ENCODE peak calls at places on chromosomes 6 and 20, in nine cellular contexts. M is hepatic stellate cell; Q is sigmoid colon; G is Calu3; B is HCEC 1CT; U is AG09319; E is natural killer cell; L is germinal center; N is stimulated activated CD8-positive, alpha-beta memory T cell treated with anti-CD3 and anti-CD28 coated beads, Interleukin-15, amount 100 ng/mL, for 24 hours. S is an unnamed sample.

GRCh38 chr6:2536451-2536850 is 214.3 kb downstream of the MYLK4 start:
- DNase-seq in E (no peak), G (no peak), M (no peak), N (no peak), L (no peak), U (no peak), B (no peak), Q (no peak), S (no peak)

GRCh38 chr6:168090064-168090690 is 11.2 kb upstream of the FRMD1 start:
- DNase-seq in B (no peak), U (no peak), L (no peak), M (no peak), E (no peak), Q (no peak), G (no peak), N (no peak), S (no peak)

GRCh38 chr6:111792241-111792640 is 81.0 kb downstream of the FYN start:
- DNase-seq in M (no peak), N (no peak), Q (no peak), E (no peak), U (no peak), B (no peak), G (no peak), L (no peak), S (no peak)

GRCh38 chr20:62595491-62595890 is 46.8 kb upstream of the SLCO4A1 start:
- DNase-seq in G (peak), N (no peak), L (no peak), E (no peak), Q (no peak), U (no peak), B (peak), M (peak), S (peak)

GRCh38 chr20:18639501-18639979 is 51.7 kb downstream of the DTD1 start:
- DNase-seq in B (no peak), N (no peak), G (no peak), U (no peak), M (no peak), Q (peak), E (no peak), L (no peak), S (no peak)

GRCh38 chr6:70651326-70651905 is 16.3 kb upstream of the SMAP1 start:
- DNase-seq in U (no peak), N (no peak), M (no peak), E (no peak), G (no peak), L (no peak), Q (no peak), B (no peak), S (no peak)

GRCh38 chr6:6007311-6008113 is 787 bp upstream of the NRN1 start:
- DNase-seq in E (no peak), Q (no peak), B (no peak), G (no peak), L (peak), N (no peak), U (no peak), M (no peak), S (peak)

GRCh38 chr6:26124550-26125014 is 37.4 kb downstream of the HFE start:
- DNase-seq in L (no peak), M (no peak), E (no peak), B (no peak), U (no peak), N (no peak), Q (no peak), G (no peak), S (peak)

GRCh38 chr20:17501701-17502100 is 29.5 kb downstream of the BFSP1 start:
- DNase-seq in B (no peak), G (no peak), M (no peak), N (no peak), L (no peak), E (no peak), Q (peak), U (no peak), S (no peak)

GRCh38 chr6:140264451-140264850 is 890.0 kb upstream of the CITED2 start:
- DNase-seq in N (no peak), U (no peak), E (no peak), M (no peak), L (no peak), G (no peak), Q (no peak), B (no peak), S (no peak)

GRCh38 chr6:152136449-152136825 is 329.0 kb downstream of the ESR1 start:
- DNase-seq in Q (no peak), N (no peak), L (no peak), E (no peak), U (no peak), M (no peak), G (no peak), B (no peak), S (peak)

GRCh38 chr6:54431466-54431865 is 123.2 kb downstream of the TINAG start:
- DNase-seq in M (no peak), L (no peak), B (peak), Q (no peak), U (peak), E (no peak), N (no peak), G (no peak), S (no peak)

GRCh38 chr20:17971571-17972013 is 2.8 kb downstream of the MGME1 start:
- DNase-seq in Q (no peak), U (no peak), B (peak), M (peak), E (no peak), N (no peak), L (no peak), G (no peak), S (no peak)

GRCh38 chr6:37480118-37480736 is 19.5 kb downstream of the CCDC167 start:
- DNase-seq in M (no peak), G (no peak), Q (no peak), N (no peak), B (no peak), U (no peak), L (no peak), E (no peak), S (no peak)

GRCh38 chr6:11972806-11973205 is 39.3 kb upstream of the HIVEP1 start:
- DNase-seq in G (no peak), E (no peak), M (no peak), L (no peak), U (peak), B (no peak), Q (no peak), N (no peak), S (no peak)

GRCh38 chr6:136173519-136174507 is 76.3 kb downstream of the MTFR2 start:
- DNase-seq in B (no peak), Q (no peak), U (no peak), M (peak), L (no peak), E (no peak), G (no peak), N (no peak), S (no peak)

GRCh38 chr20:23005761-23006160 is 29.4 kb upstream of the SSTR4 start:
- DNase-seq in B (no peak), N (no peak), G (no peak), L (no peak), Q (no peak), U (no peak), M (no peak), E (no peak), S (no peak)

GRCh38 chr6:157019115-157019628 is 242.0 kb downstream of the ARID1B start:
- DNase-seq in G (no peak), U (no peak), B (no peak), M (peak), Q (no peak), E (no peak), N (no peak), L (peak), S (peak)

GRCh38 chr6:111871725-111872520 is 1.3 kb downstream of the FYN start:
- DNase-seq in E (peak), L (peak), G (peak), M (peak), U (no peak), B (peak), Q (peak), N (no peak), S (peak)

GRCh38 chr20:23119456-23120216 is 33.5 kb upstream of the CD93 start:
- DNase-seq in M (no peak), B (no peak), Q (peak), U (no peak), G (no peak), L (no peak), E (no peak), N (no peak), S (no peak)

GRCh38 chr20:44762466-44763140 is 16.9 kb downstream of the KCNK15 start:
- DNase-seq in G (no peak), N (no peak), Q (no peak), L (no peak), M (no peak), B (no peak), U (no peak), E (no peak), S (no peak)

GRCh38 chr20:46801003-46801702 is 91.7 kb downstream of the SLC2A10 start:
- DNase-seq in U (no peak), G (no peak), B (no peak), E (no peak), L (no peak), Q (no peak), N (no peak), M (no peak), S (no peak)

GRCh38 chr20:32168184-32168910 is 39.2 kb downstream of the PLAGL2 start:
- DNase-seq in U (no peak), E (no peak), M (no peak), G (no peak), B (peak), N (no peak), L (no peak), Q (peak), S (no peak)

GRCh38 chr20:62605996-62606395 is 36.3 kb upstream of the SLCO4A1 start:
- DNase-seq in U (no peak), Q (no peak), M (no peak), L (peak), B (no peak), E (no peak), N (no peak), G (no peak), S (no peak)

GRCh38 chr6:46040288-46040687 is 24.6 kb upstream of the CLIC5 start:
- DNase-seq in B (no peak), Q (no peak), N (no peak), U (no peak), M (no peak), E (no peak), G (no peak), L (no peak), S (no peak)

GRCh38 chr6:146664871-146665270 is 66.1 kb downstream of the ADGB start:
- DNase-seq in Q (no peak), L (no peak), N (no peak), U (no peak), M (no peak), G (no peak), E (no peak), B (no peak), S (no peak)

GRCh38 chr6:100379386-100379785 is 85.3 kb downstream of the SIM1 start:
- DNase-seq in L (no peak), G (no peak), N (no peak), B (no peak), M (no peak), Q (no peak), E (no peak), U (no peak), S (no peak)

GRCh38 chr6:44004625-44005506 is 122.4 kb downstream of the MRPL14 start:
- DNase-seq in U (no peak), G (peak), E (no peak), Q (no peak), L (no peak), M (peak), B (peak), N (no peak), S (no peak)

GRCh38 chr6:22145823-22146379 is 150.9 kb downstream of the PRL start:
- DNase-seq in E (no peak), L (no peak), B (peak), M (peak), N (no peak), U (peak), G (no peak), Q (no peak), S (peak)

GRCh38 chr20:34964486-34964885 is 8.8 kb downstream of the MYH7B start:
- DNase-seq in N (no peak), E (no peak), G (no peak), L (no peak), M (no peak), U (no peak), B (no peak), Q (no peak), S (no peak)

GRCh38 chr6:1893470-1894130 is 283.9 kb downstream of the FOXC1 start:
- DNase-seq in M (no peak), U (no peak), Q (no peak), N (no peak), B (no peak), L (no peak), G (peak), E (no peak), S (peak)

GRCh38 chr6:4093288-4093687 is 14.4 kb upstream of the FAM217A start:
- DNase-seq in N (no peak), B (no peak), M (no peak), U (no peak), G (no peak), L (no peak), E (no peak), Q (no peak), S (peak)

GRCh38 chr20:34089655-34090324 is 22.3 kb downstream of the EIF2S2 start:
- DNase-seq in Q (peak), M (no peak), L (no peak), B (no peak), G (no peak), U (no peak), E (no peak), N (no peak), S (no peak)

GRCh38 chr6:152091201-152091600 is 283.7 kb downstream of the ESR1 start:
- DNase-seq in U (no peak), B (no peak), G (no peak), L (no peak), Q (no peak), E (no peak), M (no peak), N (no peak), S (no peak)

GRCh38 chr6:152338335-152339125 is 298.6 kb downstream of the SYNE1 start:
- DNase-seq in Q (peak), L (peak), N (peak), U (no peak), G (peak), E (peak), B (peak), M (peak), S (no peak)